ENCODE peak calls at places on chromosomes 6 and 20, in six cellular contexts. C is AG20443; X is astrocyte of the spinal cord; B is T1000; U is activated T-helper 9 cell treated with anti-CD3 and anti-CD28 coated beads, Interleukin-2, amount 50 U/mL, for 16 hours; L is mesothelial cell of epicardium. N is an unnamed sample.
A peak's percentile ranks its signal among the peaks of the same experiment; 100 is the strongest.

GRCh38 chr6:118752803-118753202 is 101.4 kb upstream of the CEP85L start:
- DNase-seq in C (no peak), L (no peak), X (no peak), U (no peak), B (no peak), N (no peak)

GRCh38 chr6:95636552-95637376 is 59.4 kb downstream of the MANEA start:
- DNase-seq in L (no peak), B (no peak), U (no peak), C (no peak), X (no peak), N (no peak)

GRCh38 chr6:89298680-89299450 is 16.2 kb downstream of the GABRR2 start:
- DNase-seq in U (no peak), C (no peak), X (peak; percentile 27), B (peak; percentile 31), L (no peak), N (peak; percentile 20)

GRCh38 chr6:158517581-158517980 is 42.3 kb upstream of the TMEM181 start:
- DNase-seq in L (no peak), C (no peak), B (no peak), U (no peak), X (peak; percentile 20), N (no peak)

GRCh38 chr6:25413506-25413905 is 134.3 kb downstream of the CARMIL1 start:
- DNase-seq in L (no peak), X (no peak), B (no peak), C (peak; percentile 33), U (no peak), N (peak; percentile 3)

GRCh38 chr6:43076928-43077809 is 1.1 kb downstream of the PTK7 start:
- DNase-seq in X (peak; percentile 47), B (peak; percentile 11), L (no peak), U (no peak), C (peak; percentile 39), N (no peak)

GRCh38 chr6:139666284-139666683 is 291.8 kb upstream of the CITED2 start:
- DNase-seq in B (no peak), X (no peak), U (no peak), L (no peak), C (no peak), N (no peak)

GRCh38 chr20:10611357-10611756 is 62.4 kb downstream of the JAG1 start:
- DNase-seq in B (no peak), C (peak; percentile 56), X (peak; percentile 61), L (no peak), U (no peak), N (no peak)

GRCh38 chr6:133362813-133363212 is 121.7 kb downstream of the EYA4 start:
- DNase-seq in L (no peak), B (no peak), C (no peak), U (no peak), X (no peak), N (no peak)

GRCh38 chr6:68593558-68593957 is 41.5 kb upstream of the ADGRB3 start:
- DNase-seq in B (no peak), U (no peak), X (no peak), C (no peak), L (no peak), N (no peak)

GRCh38 chr6:13229205-13230085 is 98.9 kb downstream of the TBC1D7 start:
- DNase-seq in L (no peak), X (no peak), C (no peak), B (no peak), U (no peak), N (peak; percentile 50)

GRCh38 chr6:87183687-87184086 is 28.3 kb downstream of the ZNF292 start:
- DNase-seq in C (peak; percentile 14), B (no peak), X (peak; percentile 37), L (no peak), U (no peak), N (no peak)

GRCh38 chr6:21935142-21935541 is 341.6 kb downstream of the SOX4 start:
- DNase-seq in U (no peak), B (no peak), X (no peak), C (no peak), L (no peak), N (no peak)

GRCh38 chr6:17450825-17451224 is 57.4 kb downstream of the CAP2 start:
- DNase-seq in U (no peak), C (no peak), X (no peak), B (no peak), L (no peak), N (no peak)

GRCh38 chr6:107064579-107065065 is 36.6 kb downstream of the MTRES1 start:
- DNase-seq in B (no peak), C (peak; percentile 32), U (no peak), L (no peak), X (peak; percentile 78), N (peak; percentile 43)

GRCh38 chr6:146277142-146277541 is 248.3 kb downstream of the GRM1 start:
- DNase-seq in C (no peak), B (no peak), U (no peak), L (no peak), X (no peak), N (no peak)

N was measured in activated naive CD8-positive, alpha-beta T cell treated with anti-CD3 and anti-CD28 coated beads for 36 hours.